ENCODE peak calls at places on chromosomes 12 and 14, in four cellular contexts. O is kidney epithelial cell, E is left ventricle myocardium inferior, T is HL-60. U is an unnamed sample.

GRCh38 chr14:95946867-95947266 is 70.2 kb downstream of the TUNAR start:
- DNase-seq in O (no peak), E (no peak), T (no peak), U (no peak)

GRCh38 chr14:58198086-58198485 is 1.9 kb upstream of the ACTR10 start:
- DNase-seq in O (no peak), E (no peak), T (no peak), U (no peak)

GRCh38 chr12:91781114-91781513 is 364.5 kb downstream of the BTG1 start:
- DNase-seq in O (no peak), E (no peak), T (no peak), U (no peak)

GRCh38 chr14:31998220-31998559 is 78.9 kb upstream of the ARHGAP5 start:
- DNase-seq in O (no peak), E (no peak), T (no peak), U (no peak)

GRCh38 chr12:1517007-1517406 is 77.4 kb downstream of the FBXL14 start:
- DNase-seq in O (no peak), E (no peak), T (no peak), U (no peak)

GRCh38 chr12:48542300-48542928 is 17.0 kb downstream of the OR8S1 start:
- DNase-seq in O (no peak), E (no peak), T (peak), U (peak)

GRCh38 chr12:110818511-110818910 is 28.3 kb upstream of the CCDC63 start:
- DNase-seq in O (no peak), E (no peak), T (no peak), U (no peak)

GRCh38 chr14:54606631-54607133 is 39.8 kb downstream of the SAMD4A start:
- DNase-seq in O (no peak), E (no peak), T (no peak), U (no peak)

GRCh38 chr12:58420496-58420895 is 479.1 kb downstream of the ATP23 start:
- DNase-seq in O (no peak), E (no peak), T (no peak), U (no peak)

GRCh38 chr12:58419905-58420304 is 478.5 kb downstream of the ATP23 start:
- DNase-seq in O (no peak), E (no peak), T (no peak), U (no peak)

GRCh38 chr12:58424735-58425379 is 483.5 kb downstream of the ATP23 start:
- DNase-seq in O (no peak), E (no peak), T (no peak), U (no peak)

GRCh38 chr12:58421990-58422389 is 480.6 kb downstream of the ATP23 start:
- DNase-seq in O (no peak), E (no peak), T (no peak), U (no peak)

GRCh38 chr12:58425481-58426392 is 484.4 kb downstream of the ATP23 start:
- DNase-seq in O (peak), E (no peak), T (no peak), U (peak)
- H3K4me3 ChIP-seq in O (no peak), E (no peak), T (no peak), U (no peak)

GRCh38 chr12:55736780-55737580 is 5.9 kb upstream of the GDF11 start:
- DNase-seq in O (no peak), E (peak), T (peak), U (no peak)
- H3K4me3 ChIP-seq in O (no peak), E (no peak), T (no peak), U (peak)

DNA sequence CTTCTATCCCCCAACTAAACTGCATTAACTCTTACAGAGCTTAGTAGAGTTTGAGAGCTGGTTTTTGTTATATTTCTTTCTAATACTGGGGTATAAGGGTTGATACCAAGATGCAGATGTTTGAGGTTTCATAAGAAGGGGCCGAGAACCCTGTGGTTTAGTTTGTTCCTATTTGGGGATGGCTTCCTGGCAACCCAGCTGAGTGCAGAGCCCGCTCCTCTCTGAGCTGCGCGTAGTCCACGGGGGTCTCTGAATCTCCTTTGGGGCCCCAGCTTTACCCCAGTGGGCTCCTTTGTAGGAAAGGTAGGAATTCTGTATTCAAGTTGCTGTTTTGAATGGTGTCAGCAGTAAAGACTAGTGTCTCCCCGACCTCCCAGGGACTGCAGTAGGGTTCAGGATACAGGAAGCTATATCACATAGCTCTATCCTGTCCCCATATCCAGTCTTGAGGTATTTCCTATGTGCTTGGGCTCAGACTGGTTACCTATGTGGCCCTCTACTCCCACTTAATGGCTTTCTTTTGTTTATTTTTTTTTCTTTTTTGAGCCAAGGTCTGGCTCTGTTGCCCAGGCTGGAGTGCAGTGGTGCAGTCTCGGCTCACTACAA is 25.4 kb downstream of the PLXNC1 start:
- DNase-seq in O (no peak), E (no peak), T (no peak), U (no peak)
- H3K4me3 ChIP-seq in O (no peak), E (no peak), T (no peak), U (no peak)

GRCh38 chr12:121400332-121401139 is 618 bp downstream of the RNF34 start:
- DNase-seq in O (no peak), E (peak), T (no peak), U (peak)

GRCh38 chr12:121399391-121400331 is at the start of gene RNF34:
- DNase-seq in O (peak), E (peak), T (peak), U (peak)

GRCh38 chr12:121404734-121405133 is 4.8 kb downstream of the RNF34 start:
- DNase-seq in O (no peak), E (no peak), T (no peak), U (no peak)

GRCh38 chr12:121405211-121405610 is 5.3 kb downstream of the RNF34 start:
- DNase-seq in O (no peak), E (no peak), T (no peak), U (no peak)

GRCh38 chr12:121403721-121404120 is 3.8 kb downstream of the RNF34 start:
- DNase-seq in O (no peak), E (no peak), T (no peak), U (no peak)
- H3K4me3 ChIP-seq in O (no peak), E (no peak), T (no peak), U (no peak)

GRCh38 chr12:89278862-89279261 is 73.4 kb downstream of the DUSP6 start:
- DNase-seq in O (no peak), E (no peak), T (no peak), U (no peak)

GRCh38 chr12:89279499-89279898 is 72.8 kb downstream of the DUSP6 start:
- DNase-seq in O (no peak), E (no peak), T (no peak), U (no peak)

GRCh38 chr12:89278169-89278568 is 74.1 kb downstream of the DUSP6 start:
- DNase-seq in O (no peak), E (no peak), T (no peak), U (no peak)

GRCh38 chr12:89280833-89281533 is 71.3 kb downstream of the DUSP6 start:
- DNase-seq in O (no peak), E (peak), T (peak), U (no peak)

DNA sequence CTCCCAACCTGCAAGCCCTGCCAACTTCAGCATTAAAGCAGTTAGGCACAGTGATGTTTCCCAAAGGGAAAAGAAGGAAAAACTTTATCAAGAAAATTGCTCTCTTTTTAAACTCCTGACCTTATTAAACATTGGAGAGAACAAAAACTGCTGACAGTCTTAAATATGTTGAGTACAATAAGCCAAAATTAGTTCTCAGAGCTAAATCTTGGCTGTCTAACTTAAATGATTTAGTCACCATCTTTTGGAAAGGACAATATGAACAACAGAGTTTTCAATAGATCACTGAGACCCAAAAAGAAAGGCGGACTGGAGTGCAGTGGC is 70.8 kb downstream of the DUSP6 start:
- DNase-seq in O (no peak), E (no peak), T (no peak), U (no peak)
- H3K4me3 ChIP-seq in O (no peak), E (no peak), T (no peak), U (no peak)

DNA sequence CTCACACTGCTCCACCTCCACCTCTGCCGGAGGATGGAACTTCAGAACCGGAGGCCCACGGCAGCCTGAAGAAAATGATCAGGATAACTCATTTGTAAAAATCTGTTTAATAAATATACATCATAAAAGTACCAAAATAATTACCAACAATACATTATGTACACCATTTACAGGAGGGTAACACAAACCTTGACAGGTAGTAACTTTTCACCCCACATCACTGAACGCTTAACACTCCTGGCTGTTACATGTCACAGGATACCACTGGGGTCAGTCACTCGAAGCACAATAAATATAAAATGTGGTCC is 3.2 kb downstream of the NFKBIA start:
- DNase-seq in O (no peak), E (no peak), T (no peak), U (no peak)
- H3K4me3 ChIP-seq in O (peak), E (peak), T (no peak), U (no peak)

DNA sequence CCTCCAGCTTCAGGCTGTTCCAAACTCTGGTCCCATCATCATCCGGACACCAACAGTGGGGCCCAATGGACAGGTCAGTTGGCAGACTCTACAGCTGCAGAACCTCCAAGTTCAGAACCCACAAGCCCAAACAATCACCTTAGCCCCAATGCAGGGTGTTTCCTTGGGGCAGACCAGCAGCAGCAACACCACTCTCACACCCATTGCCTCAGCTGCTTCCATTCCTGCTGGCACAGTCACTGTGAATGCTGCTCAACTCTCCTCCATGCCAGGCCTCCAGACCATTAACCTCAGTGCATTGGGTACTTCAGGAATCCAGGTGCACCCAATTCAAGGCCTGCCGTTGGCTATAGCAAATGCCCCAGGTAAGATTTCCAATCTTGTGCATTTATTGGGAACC is 3.3 kb downstream of the SP1 start:
- DNase-seq in O (no peak), E (no peak), T (no peak), U (no peak)
- H3K4me3 ChIP-seq in O (peak), E (peak), T (peak), U (no peak)

GRCh38 chr14:80608563-80608962 is 333.0 kb downstream of the CEP128 start:
- DNase-seq in O (no peak), E (no peak), T (no peak), U (no peak)
- H3K4me3 ChIP-seq in O (no peak), E (no peak), T (no peak), U (no peak)